ENCODE peak calls at places on chromosomes 11 and 22, in seven cellular contexts. O is uterus, D is lower lobe of right lung, B is astrocyte, F is GM23338, C is OCI-LY7, W is H9. N is an unnamed sample.

GRCh38 chr11:130999086-130999485 is 82.8 kb upstream of the SNX19 start:
- DNase-seq in O (no peak), D (no peak), B (peak), F (no peak), C (no peak), W (no peak), N (no peak)

GRCh38 chr11:134345237-134345550 is 13.4 kb downstream of the GLB1L2 start:
- DNase-seq in O (no peak), D (no peak), B (no peak), F (no peak), C (no peak), W (no peak), N (no peak)

GRCh38 chr11:48028909-48029685 is 48.7 kb downstream of the PTPRJ start:
- DNase-seq in O (no peak), D (no peak), B (no peak), F (no peak), C (peak), W (no peak), N (no peak)

GRCh38 chr22:24402460-24403192 is 24.8 kb upstream of the ADORA2A start:
- DNase-seq in O (peak), D (no peak), B (peak), F (no peak), C (no peak), W (no peak), N (no peak)

GRCh38 chr22:37428649-37429586 is 1.6 kb upstream of the ELFN2 start:
- DNase-seq in O (no peak), D (no peak), B (peak), F (peak), C (peak), W (peak), N (no peak)

GRCh38 chr11:15109602-15110001 is 5.1 kb upstream of the INSC start:
- DNase-seq in O (no peak), D (no peak), B (no peak), F (no peak), C (no peak), W (no peak), N (no peak)

GRCh38 chr11:76265771-76266241 is 59.5 kb upstream of the WNT11 start:
- DNase-seq in O (peak), D (no peak), B (peak), F (no peak), C (no peak), W (no peak), N (no peak)

GRCh38 chr22:49705631-49706352 is 121.9 kb downstream of the BRD1 start:
- DNase-seq in O (no peak), D (no peak), B (no peak), F (no peak), C (no peak), W (no peak), N (no peak)

GRCh38 chr22:24001314-24001713 is 3.9 kb downstream of the GSTT4 start:
- DNase-seq in O (no peak), D (no peak), B (no peak), F (peak), C (no peak), W (peak), N (no peak)

GRCh38 chr11:64564947-64565889 is 25.8 kb upstream of the SLC22A12 start:
- DNase-seq in O (no peak), D (peak), B (no peak), F (peak), C (peak), W (peak), N (no peak)

GRCh38 chr11:101436511-101437142 is 147.2 kb downstream of the TRPC6 start:
- DNase-seq in O (peak), D (no peak), B (peak), F (peak), C (peak), W (peak), N (no peak)

GRCh38 chr11:47857485-47858168 is 9.5 kb upstream of the NUP160 start:
- DNase-seq in O (no peak), D (no peak), B (no peak), F (no peak), C (peak), W (no peak), N (no peak)

GRCh38 chr22:23237201-23237798 is 57.0 kb downstream of the BCR start:
- DNase-seq in O (peak), D (no peak), B (peak), F (peak), C (no peak), W (peak), N (no peak)

GRCh38 chr11:120129570-120129969 is 8.3 kb downstream of the TRIM29 start:
- DNase-seq in O (peak), D (peak), B (no peak), F (no peak), C (no peak), W (no peak), N (no peak)

GRCh38 chr11:5486421-5486820 is 2.1 kb upstream of the OR52D1 start:
- DNase-seq in O (no peak), D (no peak), B (no peak), F (no peak), C (no peak), W (no peak), N (no peak)

GRCh38 chr11:131457163-131457562 is 86.7 kb downstream of the NTM start:
- DNase-seq in O (no peak), D (no peak), B (no peak), F (no peak), C (no peak), W (no peak), N (no peak)

GRCh38 chr22:38871360-38872171 is 450 bp downstream of the CBX6 start:
- DNase-seq in O (no peak), D (peak), B (no peak), F (peak), C (peak), W (no peak), N (no peak)

GRCh38 chr22:39254789-39255298 is 10.1 kb upstream of the PDGFB start:
- DNase-seq in O (peak), D (no peak), B (peak), F (no peak), C (no peak), W (no peak), N (no peak)

GRCh38 chr11:111462329-111462728 is 49.9 kb downstream of the BTG4 start:
- DNase-seq in O (no peak), D (no peak), B (no peak), F (no peak), C (no peak), W (no peak), N (no peak)

GRCh38 chr22:17116931-17117330 is 4.2 kb downstream of the TMEM121B start:
- DNase-seq in O (no peak), D (no peak), B (no peak), F (no peak), C (no peak), W (no peak), N (no peak)

GRCh38 chr11:15800121-15800800 is 556.1 kb downstream of the SOX6 start:
- DNase-seq in O (no peak), D (peak), B (peak), F (no peak), C (no peak), W (no peak), N (peak)

GRCh38 chr11:44726278-44727113 is at the start of gene TSPAN18:
- DNase-seq in O (peak), D (no peak), B (no peak), F (peak), C (peak), W (peak), N (no peak)

GRCh38 chr22:46212195-46212594 is 37.9 kb downstream of the CDPF1 start:
- DNase-seq in O (no peak), D (no peak), B (no peak), F (no peak), C (no peak), W (no peak), N (no peak)

GRCh38 chr11:111718436-111719325 is 47.5 kb downstream of the PPP2R1B start:
- DNase-seq in O (no peak), D (no peak), B (peak), F (no peak), C (no peak), W (no peak), N (no peak)

GRCh38 chr11:48024635-48025071 is 44.3 kb downstream of the PTPRJ start:
- DNase-seq in O (no peak), D (no peak), B (no peak), F (no peak), C (no peak), W (no peak), N (no peak)

GRCh38 chr22:44025171-44026065 is 1.3 kb downstream of the PARVB start:
- DNase-seq in O (peak), D (peak), B (no peak), F (peak), C (peak), W (no peak), N (no peak)

GRCh38 chr11:76074178-76075112 is 131.9 kb downstream of the WNT11 start:
- DNase-seq in O (no peak), D (no peak), B (peak), F (no peak), C (no peak), W (no peak), N (no peak)

GRCh38 chr22:46660604-46661201 is 40.5 kb downstream of the GRAMD4 start:
- DNase-seq in O (no peak), D (no peak), B (no peak), F (peak), C (no peak), W (no peak), N (no peak)

GRCh38 chr22:38257650-38258246 is 15.1 kb downstream of the TMEM184B start:
- DNase-seq in O (peak), D (no peak), B (no peak), F (peak), C (peak), W (no peak), N (no peak)

GRCh38 chr11:93652679-93653078 is 8.8 kb upstream of the CEP295 start:
- DNase-seq in O (no peak), D (no peak), B (no peak), F (no peak), C (no peak), W (no peak), N (no peak)

GRCh38 chr11:19814421-19814820 is 101.8 kb downstream of the NAV2 start:
- DNase-seq in O (no peak), D (no peak), B (no peak), F (peak), C (no peak), W (peak), N (no peak)

GRCh38 chr22:45788530-45788929 is 116.9 kb downstream of the ATXN10 start:
- DNase-seq in O (no peak), D (no peak), B (no peak), F (no peak), C (no peak), W (no peak), N (no peak)

GRCh38 chr11:29518389-29519174 is 498.2 kb downstream of the KCNA4 start:
- DNase-seq in O (no peak), D (peak), B (no peak), F (peak), C (peak), W (peak), N (no peak)

GRCh38 chr11:100629671-100630070 is 57.4 kb upstream of the ARHGAP42 start:
- DNase-seq in O (no peak), D (no peak), B (no peak), F (no peak), C (no peak), W (no peak), N (no peak)

GRCh38 chr11:14422052-14422813 is 63.2 kb upstream of the RRAS2 start:
- DNase-seq in O (peak), D (peak), B (peak), F (peak), C (no peak), W (peak), N (peak)

GRCh38 chr22:22199634-22200033 is 45.0 kb upstream of the VPREB1 start:
- DNase-seq in O (no peak), D (no peak), B (no peak), F (no peak), C (no peak), W (no peak), N (no peak)

GRCh38 chr22:36386900-36387663 is 685 bp downstream of the MYH9 start:
- DNase-seq in O (peak), D (peak), B (no peak), F (peak), C (peak), W (no peak), N (peak)

DNA sequence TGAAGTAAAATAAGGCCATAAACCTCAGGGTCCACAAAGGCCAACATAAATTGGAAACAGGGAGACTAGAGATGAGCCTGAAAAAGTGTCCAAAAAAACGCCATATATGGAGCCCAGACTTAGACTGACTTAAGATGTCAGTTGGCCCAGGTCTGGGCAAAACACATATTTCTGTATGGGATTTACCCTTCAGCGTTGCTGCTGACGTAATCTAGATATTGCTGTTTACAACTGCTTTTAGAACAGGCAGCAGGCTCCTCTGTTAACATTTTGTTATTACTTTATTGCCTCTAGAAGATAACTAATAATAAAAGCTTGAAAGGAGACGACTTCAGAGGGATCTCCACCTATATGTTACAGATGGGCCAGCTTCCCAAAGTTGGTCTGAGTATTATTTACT is 8.7 kb downstream of the ME3 start:
- DNase-seq in O (no peak), D (no peak), B (no peak), F (no peak), C (no peak), W (no peak), N (no peak)
- H3K27ac ChIP-seq in O (peak), D (no peak), B (no peak), F (no peak), C (no peak), W (no peak), N (no peak)

DNA sequence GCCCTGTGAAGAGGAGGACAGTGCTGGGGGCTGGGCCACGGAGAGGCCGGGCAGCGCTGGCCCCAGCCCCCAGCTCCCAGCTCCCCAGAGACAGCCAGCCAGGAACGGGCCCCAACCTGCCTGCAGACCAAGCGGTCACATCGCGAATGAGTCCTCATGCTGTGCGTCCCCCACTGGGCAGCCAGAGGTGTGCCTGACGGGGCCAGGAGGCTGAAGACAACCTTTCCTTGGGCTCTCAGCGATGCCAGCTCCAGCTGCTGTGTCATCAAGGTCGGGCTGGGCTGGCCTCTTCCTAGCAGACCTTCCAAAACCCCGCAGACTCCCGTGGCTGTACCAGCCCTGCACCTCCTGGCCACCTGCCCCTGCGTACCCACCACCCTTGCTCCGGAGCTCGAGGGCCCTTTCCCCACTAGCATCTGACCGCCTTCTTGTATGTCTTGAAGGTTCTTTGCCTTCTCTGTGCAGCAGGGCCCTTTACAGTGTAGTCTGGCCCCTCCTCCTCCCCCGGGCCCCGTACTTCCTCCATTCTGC is 88.3 kb downstream of the CDKN1C start:
- DNase-seq in O (peak), D (peak), B (no peak), F (no peak), C (no peak), W (peak), N (no peak)
- H3K27ac ChIP-seq in O (no peak), D (no peak), B (no peak), F (no peak), C (no peak), W (no peak), N (no peak)

GRCh38 chr11:94750319-94751215 is 17.6 kb upstream of the AMOTL1 start:
- DNase-seq in O (no peak), D (no peak), B (no peak), F (no peak), C (no peak), W (no peak), N (no peak)
- H3K27ac ChIP-seq in O (peak), D (peak), B (no peak), F (no peak), C (no peak), W (no peak), N (no peak)

DNA sequence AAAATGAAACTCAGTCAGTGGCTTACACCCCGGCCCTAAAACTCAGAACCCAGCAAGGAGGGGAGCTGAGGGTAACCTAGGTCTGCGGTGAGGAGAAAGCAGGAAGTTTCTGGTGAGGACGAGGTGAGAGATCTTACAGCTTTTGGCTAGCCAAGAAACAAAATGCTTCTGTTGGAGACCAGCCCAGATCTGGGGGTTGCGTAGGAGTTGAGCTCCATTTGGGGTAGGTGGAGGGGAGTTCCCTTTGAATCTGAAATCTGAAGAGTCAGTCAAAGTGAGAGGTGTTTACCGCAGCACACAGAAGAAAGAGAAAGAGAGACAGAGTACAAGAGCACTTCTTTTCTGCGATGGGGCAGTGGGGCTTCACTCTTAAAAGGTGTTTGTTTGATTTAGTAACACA is 29.6 kb downstream of the EHF start:
- DNase-seq in O (no peak), D (no peak), B (peak), F (no peak), C (no peak), W (no peak), N (no peak)
- H3K27ac ChIP-seq in O (no peak), D (no peak), B (peak), F (no peak), C (no peak), W (no peak), N (no peak)